ENCODE peak calls at places on chromosomes 4 and X, in five cellular contexts. G is H9, F is mammary epithelial cell, D is mesothelial cell of epicardium, N is ovary. W is an unnamed sample.
A peak's percentile ranks its signal among the peaks of the same experiment; 100 is the strongest.

GRCh38 chr4:54017974-54018373 is 46.4 kb downstream of the CHIC2 start:
- DNase-seq in G (no peak), F (no peak), D (no peak), N (no peak), W (no peak)

GRCh38 chr4:144905286-144905685 is 192.7 kb downstream of the ANAPC10 start:
- DNase-seq in G (no peak), F (no peak), D (no peak), N (no peak), W (no peak)

GRCh38 chr4:147837435-147837834 is 105.5 kb downstream of the ARHGAP10 start:
- DNase-seq in G (no peak), F (no peak), D (no peak), N (no peak), W (no peak)

GRCh38 chr4:80268081-80268823 is 1.8 kb downstream of the FGF5 start:
- DNase-seq in G (peak; percentile 58), F (peak; percentile 55), D (no peak), N (no peak), W (no peak)

GRCh38 chr4:158461336-158461735 is 60.3 kb upstream of the RXFP1 start:
- DNase-seq in G (no peak), F (peak; percentile 84), D (no peak), N (no peak), W (no peak)

GRCh38 chr4:18593297-18594002 is 571.9 kb upstream of the LCORL start:
- DNase-seq in G (peak; percentile 70), F (peak; percentile 51), D (peak; percentile 63), N (peak; percentile 29), W (peak; percentile 45)

GRCh38 chrX:97494756-97495372 is 611.2 kb downstream of the RPA4 start:
- DNase-seq in G (no peak), F (no peak), D (no peak), N (no peak), W (no peak)

GRCh38 chrX:56068274-56068758 is 163.8 kb upstream of the KLF8 start:
- DNase-seq in G (no peak), F (no peak), D (no peak), N (no peak), W (no peak)

GRCh38 chr4:74117024-74117534 is 18.1 kb upstream of the CXCL2 start:
- DNase-seq in G (no peak), F (peak; percentile 95), D (no peak), N (peak; percentile 18), W (peak; percentile 86)

GRCh38 chrX:15310117-15310516 is 5.3 kb downstream of the ASB11 start:
- DNase-seq in G (no peak), F (no peak), D (no peak), N (peak; percentile 25), W (peak; percentile 63)

GRCh38 chr4:149296084-149296483 is 519.6 kb downstream of the IQCM start:
- DNase-seq in G (no peak), F (no peak), D (no peak), N (no peak), W (no peak)

GRCh38 chr4:123599061-123599919 is 202.7 kb downstream of the SPRY1 start:
- DNase-seq in G (no peak), F (peak; percentile 61), D (no peak), N (no peak), W (no peak)

GRCh38 chr4:149914521-149915115 is 99.0 kb upstream of the IQCM start:
- DNase-seq in G (peak; percentile 62), F (peak; percentile 13), D (peak; percentile 55), N (no peak), W (no peak)

GRCh38 chr4:174122705-174123104 is 160.8 kb downstream of the FBXO8 start:
- DNase-seq in G (no peak), F (no peak), D (no peak), N (no peak), W (no peak)

GRCh38 chr4:8278009-8278395 is 8.4 kb downstream of the HTRA3 start:
- DNase-seq in G (no peak), F (no peak), D (no peak), N (no peak), W (no peak)

GRCh38 chr4:88119951-88120350 is 38.5 kb downstream of the ABCG2 start:
- DNase-seq in G (no peak), F (no peak), D (no peak), N (no peak), W (no peak)

GRCh38 chr4:60223098-60223497 is 977.0 kb upstream of the ADGRL3 start:
- DNase-seq in G (no peak), F (no peak), D (no peak), N (no peak), W (no peak)

GRCh38 chr4:152079543-152080293 is 318.9 kb upstream of the GATB start:
- DNase-seq in G (no peak), F (no peak), D (no peak), N (no peak), W (no peak)

GRCh38 chrX:41275661-41276609 is 58.0 kb upstream of the DDX3X start:
- DNase-seq in G (peak; percentile 69), F (peak; percentile 17), D (peak; percentile 66), N (peak; percentile 85), W (peak; percentile 58)

GRCh38 chr4:102137217-102137616 is 208.1 kb downstream of the SLC39A8 start:
- DNase-seq in G (no peak), F (no peak), D (no peak), N (no peak), W (no peak)

GRCh38 chr4:154014401-154015105 is 225.7 kb upstream of the SFRP2 start:
- DNase-seq in G (no peak), F (no peak), D (no peak), N (no peak), W (no peak)

GRCh38 chr4:154013576-154013975 is 224.7 kb upstream of the SFRP2 start:
- DNase-seq in G (no peak), F (no peak), D (no peak), N (no peak), W (no peak)

GRCh38 chr4:154024097-154024496 is 235.2 kb upstream of the SFRP2 start:
- DNase-seq in G (peak; percentile 56), F (no peak), D (no peak), N (no peak), W (no peak)

GRCh38 chr4:154018659-154019058 is 229.8 kb upstream of the SFRP2 start:
- DNase-seq in G (peak; percentile 77), F (no peak), D (no peak), N (no peak), W (no peak)
- TF ChIP-seq CTCF in G (peak; percentile 66), F (no peak), D (no peak), N (no peak), W (no peak)

DNA sequence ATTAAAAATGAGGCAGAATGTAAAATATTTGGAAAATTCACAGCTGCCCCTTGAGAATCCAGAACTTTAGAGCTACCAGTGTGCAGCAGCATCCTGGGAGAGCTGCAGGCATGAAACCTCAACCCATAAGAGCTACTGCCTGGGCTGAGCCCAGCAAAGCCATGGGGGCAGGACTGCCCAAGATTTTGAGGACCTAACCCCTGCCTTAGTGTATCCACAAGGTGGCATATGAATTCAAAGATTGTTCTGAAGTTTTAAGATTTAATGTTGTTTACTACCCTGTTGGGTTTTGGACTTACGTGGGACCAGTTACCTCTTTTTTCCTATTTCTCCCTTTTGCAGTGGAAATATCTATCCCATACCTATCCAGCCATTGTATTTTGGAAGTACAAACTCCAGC is 26.4 kb downstream of the CASP6 start:
- DNase-seq in G (no peak), F (no peak), D (no peak), N (no peak), W (no peak)
- TF ChIP-seq CTCF in G (no peak), F (no peak), D (no peak), N (no peak), W (no peak)

GRCh38 chrX:4263005-4263404 is 549.6 kb upstream of the PRKX start:
- DNase-seq in G (no peak), F (no peak), D (no peak), N (no peak), W (no peak)
- TF ChIP-seq CTCF in G (peak; percentile 67), F (no peak), D (peak; percentile 67), N (no peak), W (no peak)

DNA sequence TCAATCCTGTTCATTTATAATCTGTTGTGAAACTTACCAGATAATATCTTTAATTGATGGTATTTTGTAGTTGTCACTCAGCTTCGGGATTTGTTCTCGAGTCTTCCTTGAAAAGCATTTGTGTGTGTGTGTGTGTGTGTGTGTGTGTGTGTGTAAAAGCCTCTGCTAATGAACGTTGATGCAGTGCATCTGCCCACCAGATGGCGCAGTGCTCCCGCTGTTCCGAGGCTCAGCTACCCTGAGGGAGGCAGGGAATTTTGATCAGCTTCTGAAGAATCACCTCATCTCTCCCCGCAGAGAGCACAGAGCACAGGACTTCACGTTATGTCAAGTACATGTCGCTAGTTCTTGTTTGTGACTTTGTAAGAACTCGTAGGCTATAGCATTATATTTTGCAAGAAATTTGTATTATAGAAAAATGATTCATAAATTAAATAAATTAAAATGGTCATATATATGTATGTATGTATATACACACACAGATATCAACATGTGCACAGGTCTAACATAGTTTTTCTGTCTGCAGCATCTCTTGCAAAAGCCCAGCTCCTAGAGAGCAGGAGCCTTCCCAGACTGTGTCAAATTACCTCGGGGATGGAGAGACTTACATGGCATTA is 316.7 kb upstream of the IGFBP7 start:
- DNase-seq in G (peak; percentile 79), F (peak; percentile 61), D (peak; percentile 76), N (peak; percentile 22), W (peak; percentile 47)
- TF ChIP-seq CTCF in G (peak; percentile 75), F (peak; percentile 66), D (peak; percentile 73), N (no peak), W (peak; percentile 40)

GRCh38 chr4:111064342-111064993 is 441.6 kb upstream of the PITX2 start:
- DNase-seq in G (peak; percentile 39), F (peak; percentile 78), D (no peak), N (no peak), W (no peak)
- TF ChIP-seq CTCF in G (no peak), F (no peak), D (no peak), N (no peak), W (no peak)

DNA sequence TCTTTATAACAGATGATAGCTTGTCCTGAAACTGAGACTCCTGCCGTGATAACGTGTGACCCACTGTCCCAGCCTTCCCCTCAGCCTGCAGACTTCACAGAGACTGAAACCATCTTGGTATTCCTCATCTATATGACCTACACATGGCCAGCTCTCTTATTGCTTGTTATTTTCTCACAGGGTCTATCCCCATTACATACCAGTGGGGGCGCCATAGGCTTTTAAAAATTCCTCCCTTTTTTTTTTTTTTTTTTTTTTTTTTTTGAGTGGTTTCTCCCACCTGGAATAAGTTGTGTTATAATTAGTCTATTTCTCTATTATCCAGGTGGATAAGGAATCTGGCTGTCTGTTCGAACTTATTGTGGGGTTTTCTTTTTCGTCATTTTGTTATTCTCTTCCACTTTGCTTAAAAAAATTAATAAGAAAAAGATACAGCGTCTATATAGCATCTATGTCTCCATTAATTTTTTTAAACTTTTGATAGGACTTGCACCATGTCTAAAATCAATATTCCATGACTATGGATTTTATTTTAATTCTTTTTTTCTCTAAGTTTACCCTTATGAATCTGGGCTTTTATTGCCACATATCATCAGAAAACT is 47.2 kb downstream of the GYG2 start:
- DNase-seq in G (no peak), F (no peak), D (no peak), N (no peak), W (no peak)
- TF ChIP-seq CTCF in G (peak; percentile 83), F (peak; percentile 29), D (peak; percentile 28), N (no peak), W (no peak)